ENCODE peak calls at places on chromosomes 11 and 22, in four cellular contexts. D is pancreas, Y is cardiac muscle cell, O is fibroblast of lung. M is an unnamed sample. For H3K4me1, the result is how much of the 10 kb centered on the place peaks cover.

GRCh38 chr22:25347752-25348102 is 128.3 kb downstream of the CRYBB2 start:
- DNase-seq in D (no peak), Y (no peak), O (no peak), M (no peak)

GRCh38 chr22:42909363-42910058 is 52.4 kb upstream of the ARFGAP3 start:
- DNase-seq in D (no peak), Y (no peak), O (no peak), M (no peak)

GRCh38 chr11:34044664-34045485 is 6.7 kb upstream of the CAPRIN1 start:
- DNase-seq in D (no peak), Y (peak), O (peak), M (peak)

GRCh38 chr11:82004537-82005213 is 729.0 kb downstream of the FAM181B start:
- DNase-seq in D (no peak), Y (no peak), O (no peak), M (no peak)

GRCh38 chr11:76672431-76673163 is 2.0 kb upstream of the LRRC32 start:
- DNase-seq in D (no peak), Y (no peak), O (no peak), M (no peak)

GRCh38 chr11:123241874-123242538 is 47.0 kb upstream of the CLMP start:
- DNase-seq in D (no peak), Y (no peak), O (no peak), M (no peak)

GRCh38 chr11:115607621-115608191 is 103.5 kb upstream of the CADM1 start:
- DNase-seq in D (no peak), Y (peak), O (no peak), M (peak)

GRCh38 chr22:35725521-35725920 is 7.8 kb downstream of the APOL5 start:
- DNase-seq in D (no peak), Y (no peak), O (no peak), M (peak)

GRCh38 chr22:28706845-28707244 is 27.2 kb upstream of the TTC28 start:
- DNase-seq in D (no peak), Y (no peak), O (no peak), M (no peak)

GRCh38 chr11:68977781-68978625 is 2.8 kb downstream of the MRGPRD start:
- DNase-seq in D (peak), Y (no peak), O (no peak), M (no peak)

DNA sequence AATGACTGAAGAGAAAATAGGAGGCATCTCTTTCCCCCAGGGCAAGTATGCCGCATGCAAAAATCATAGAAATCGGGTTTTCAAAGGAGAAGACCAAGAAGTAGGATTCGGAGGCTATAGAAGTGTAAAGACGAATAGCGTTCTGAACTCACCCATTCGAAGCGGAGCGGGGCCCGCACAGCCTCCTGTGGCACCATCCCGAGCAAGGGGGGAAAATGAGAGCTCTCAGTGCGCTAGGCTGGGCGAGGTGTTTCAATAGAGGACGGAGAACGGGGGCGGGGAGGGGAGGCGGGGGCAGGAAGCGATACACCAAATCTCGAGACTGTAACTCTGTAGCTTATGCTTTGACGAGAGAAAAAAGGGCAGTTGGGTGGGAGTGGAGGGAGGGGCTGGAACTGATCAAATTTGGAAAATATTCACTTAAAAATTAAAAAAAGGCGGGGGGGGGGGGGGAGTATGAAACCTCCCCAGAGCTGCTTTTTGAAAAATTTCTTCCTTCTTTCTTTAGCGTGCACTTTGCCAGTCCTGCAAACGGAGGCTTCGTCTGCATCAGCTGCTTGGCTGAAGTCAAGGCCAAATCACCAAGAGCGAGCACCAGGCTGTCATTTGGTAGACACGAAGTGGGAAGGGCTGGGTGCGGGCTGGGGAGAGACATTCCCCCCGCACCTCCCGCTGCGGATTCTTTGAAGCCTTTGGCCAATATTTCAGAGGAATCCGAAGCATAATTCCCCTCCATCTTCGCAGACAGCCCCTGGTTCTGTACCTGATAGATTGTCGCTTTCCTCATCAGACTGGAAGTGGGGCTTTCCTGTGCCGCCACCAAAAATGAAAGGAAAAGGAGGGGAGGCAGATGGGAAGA is 15.6 kb downstream of the BLID start:
- DNase-seq in D (peak), Y (peak), O (peak), M (peak)
- H3K4me3 ChIP-seq in D (peak), Y (peak), O (peak), M (peak)

GRCh38 chr11:75334976-75335375 is 16.5 kb downstream of the ARRB1 start:
- DNase-seq in D (no peak), Y (no peak), O (no peak), M (no peak)

GRCh38 chr11:75333022-75333806 is 18.2 kb downstream of the ARRB1 start:
- DNase-seq in D (no peak), Y (no peak), O (no peak), M (no peak)

GRCh38 chr11:75334402-75334891 is 17.0 kb downstream of the ARRB1 start:
- DNase-seq in D (no peak), Y (no peak), O (no peak), M (no peak)

GRCh38 chr11:75337195-75337654 is 14.2 kb downstream of the ARRB1 start:
- DNase-seq in D (no peak), Y (peak), O (no peak), M (peak)

DNA sequence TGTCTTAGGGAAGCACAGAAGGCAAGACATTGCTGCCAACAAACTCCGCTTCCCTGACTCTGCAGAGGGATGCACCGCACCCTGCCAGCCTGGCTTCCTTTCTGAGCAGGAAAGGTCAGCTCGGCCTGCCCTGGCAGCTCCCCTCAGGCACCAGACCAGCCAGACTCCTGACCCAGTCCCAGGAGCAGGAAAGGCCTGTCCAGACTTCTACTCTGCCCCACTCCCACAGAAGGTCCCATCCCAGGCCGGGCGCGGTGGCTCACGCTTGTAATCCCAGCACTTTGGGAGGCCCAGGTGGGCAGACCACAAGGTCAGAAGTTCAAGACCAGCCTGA is 17.7 kb downstream of the ARRB1 start:
- DNase-seq in D (no peak), Y (no peak), O (no peak), M (no peak)
- H3K4me1 ChIP-seq in D (half or more), Y (under half), O (under half), M (under half)

GRCh38 chr22:29773233-29773632 is 6.1 kb downstream of the UQCR10 start:
- DNase-seq in D (no peak), Y (peak), O (no peak), M (no peak)
- TF ChIP-seq CTCF in D (no peak), Y (no peak), O (no peak), M (no peak)

GRCh38 chr22:26734339-26735018 is 77.1 kb downstream of the MIAT start:
- DNase-seq in D (no peak), Y (no peak), O (no peak), M (no peak)

GRCh38 chr22:26732284-26732683 is 74.9 kb downstream of the MIAT start:
- DNase-seq in D (no peak), Y (no peak), O (no peak), M (no peak)

GRCh38 chr22:26735019-26735409 is 77.6 kb downstream of the MIAT start:
- DNase-seq in D (no peak), Y (no peak), O (no peak), M (no peak)

GRCh38 chr22:26740253-26740652 is 82.9 kb downstream of the MIAT start:
- DNase-seq in D (no peak), Y (no peak), O (no peak), M (no peak)

GRCh38 chr22:26737262-26737661 is 79.9 kb downstream of the MIAT start:
- DNase-seq in D (no peak), Y (no peak), O (no peak), M (no peak)
- H3K4me3 ChIP-seq in D (no peak), Y (no peak), O (no peak), M (no peak)

M was measured in BE2C.